ENCODE peak calls at places on chromosomes 12 and 14, in five cellular contexts. Y is IMR-90, B is H1, L is trophoblast cell, T is H9. U is an unnamed sample.

GRCh38 chr12:98595152-98595988 is 1.9 kb downstream of the SLC25A3 start:
- DNase-seq in B (peak), Y (peak), T (no peak), L (peak), U (no peak)

GRCh38 chr12:31732926-31733548 is 4.2 kb upstream of the AMN1 start:
- DNase-seq in Y (peak), T (peak), B (peak), L (peak), U (no peak)

GRCh38 chr14:72863216-72864006 is 30.5 kb downstream of the DPF3 start:
- DNase-seq in L (no peak), B (no peak), Y (no peak), T (no peak), U (no peak)

GRCh38 chr14:22536853-22537338 is 52.1 kb downstream of the DAD1 start:
- DNase-seq in L (peak), T (no peak), B (no peak), Y (peak), U (no peak)

GRCh38 chr12:18320036-18320617 is 58.8 kb downstream of the PIK3C2G start:
- DNase-seq in B (no peak), T (peak), Y (peak), L (peak), U (peak)

GRCh38 chr14:104845033-104845666 is 19.9 kb upstream of the CEP170B start:
- DNase-seq in T (no peak), L (no peak), B (no peak), Y (no peak), U (no peak)

GRCh38 chr14:86091811-86092210 is 561.9 kb downstream of the FLRT2 start:
- DNase-seq in L (no peak), T (no peak), Y (peak), B (no peak), U (no peak)

GRCh38 chr14:37343307-37344094 is 145.8 kb downstream of the MIPOL1 start:
- DNase-seq in Y (peak), B (no peak), L (no peak), T (no peak), U (no peak)

DNA sequence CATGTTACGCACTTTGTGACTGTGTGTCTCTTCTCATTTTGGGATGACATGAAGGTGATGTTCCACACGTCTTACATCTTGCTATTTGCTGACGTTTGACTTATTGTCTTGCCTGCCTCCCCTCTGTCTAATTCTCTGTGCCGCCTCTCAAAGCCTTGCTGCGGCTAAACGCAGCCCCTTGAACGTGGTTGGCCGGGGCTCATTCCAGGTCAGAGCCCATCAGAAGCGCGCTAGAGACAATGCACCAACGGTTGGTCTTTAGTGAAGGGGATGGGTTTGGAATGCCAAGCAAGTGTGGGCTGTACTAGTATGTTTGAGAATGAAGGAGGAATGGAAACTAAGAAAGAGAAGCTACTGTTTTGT is 45.0 kb downstream of the WDR20 start:
- DNase-seq in Y (no peak), T (no peak), B (no peak), L (no peak), U (peak)
- H2AK5ac ChIP-seq in Y (peak), T (no peak), B (no peak), L (no peak), U (no peak)

GRCh38 chr12:50620050-50620974 is 115.5 kb downstream of the DIP2B start:
- DNase-seq in T (no peak), B (no peak), Y (peak), L (peak), U (peak)
- H3K27ac ChIP-seq in T (peak), B (no peak), Y (peak), L (peak), U (peak)

DNA sequence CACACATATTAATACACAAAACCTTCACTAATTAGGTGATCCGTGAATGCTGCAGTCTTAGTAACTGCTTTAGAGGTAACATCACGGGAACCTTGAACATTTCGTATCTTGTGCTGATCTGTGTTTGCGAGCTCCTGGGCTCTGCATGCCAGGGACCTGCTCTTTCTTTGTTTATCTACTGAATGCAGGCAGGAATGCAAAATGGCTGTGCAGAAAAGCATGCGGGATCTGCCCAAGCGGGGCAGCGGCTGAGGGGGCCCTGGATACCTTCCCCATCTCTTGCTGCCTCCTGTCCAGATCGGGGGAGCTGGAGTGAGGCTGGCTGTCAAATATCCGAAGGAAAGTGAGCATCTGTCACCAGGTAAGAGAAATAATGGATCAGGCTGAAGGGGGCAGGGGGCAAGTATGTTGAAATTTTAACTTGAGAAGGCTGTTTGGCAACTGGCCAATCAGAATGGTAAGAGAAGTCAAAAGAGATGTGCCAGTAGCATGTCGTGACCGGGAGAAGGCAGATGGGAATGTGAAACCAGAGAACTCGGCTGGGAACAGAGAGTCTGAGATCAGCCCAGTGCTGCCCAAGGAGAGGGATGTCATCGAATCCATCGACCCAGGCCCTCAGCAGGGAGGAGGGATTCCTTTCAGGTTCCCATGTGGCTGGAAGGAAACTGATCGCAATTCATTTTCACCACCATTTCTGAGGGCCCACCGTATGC is 191.3 kb downstream of the TTC7B start:
- DNase-seq in L (peak), T (peak), Y (peak), B (no peak), U (no peak)
- H2AK5ac ChIP-seq in L (no peak), T (no peak), Y (peak), B (peak), U (no peak)

DNA sequence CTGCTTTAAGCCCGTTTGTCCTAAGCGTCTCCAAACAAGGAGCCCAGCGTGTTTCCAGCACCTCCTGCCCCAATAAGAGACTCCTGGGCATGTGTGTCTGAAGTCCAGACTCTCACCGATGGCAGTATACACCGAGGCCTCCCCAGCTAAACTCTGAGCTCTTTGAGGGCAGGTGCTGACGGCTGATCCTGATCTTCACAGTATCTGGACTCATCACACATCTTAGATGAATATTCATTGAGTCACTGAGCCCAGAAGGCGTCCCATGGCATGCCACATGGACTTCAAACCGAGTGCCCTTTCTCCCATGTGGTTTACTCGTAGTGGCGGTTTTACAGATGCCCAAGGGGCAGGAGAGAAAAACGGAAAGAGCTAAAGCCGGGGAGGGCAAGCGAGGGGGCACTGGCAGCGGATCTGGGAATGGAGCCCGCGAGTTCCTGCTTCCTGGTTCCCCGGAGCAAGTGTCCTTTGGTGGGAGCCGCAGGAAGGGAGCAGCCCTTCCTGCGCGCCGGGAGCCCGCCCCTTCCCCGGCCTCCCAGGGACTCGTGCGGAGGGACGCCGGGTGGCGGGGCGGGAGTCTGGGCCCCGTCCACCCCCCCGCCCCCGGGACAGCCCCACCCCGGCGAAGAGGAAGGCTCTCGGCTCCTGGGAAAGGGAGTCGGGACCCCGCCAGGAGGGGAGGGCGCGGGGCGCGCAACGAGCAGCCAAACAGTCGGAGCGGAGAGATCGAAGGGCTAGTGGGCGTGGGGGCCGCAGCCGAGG is 584 bp upstream of the TEAD4 start:
- DNase-seq in L (peak), T (peak), Y (peak), B (peak), U (peak)
- H3K27ac ChIP-seq in L (peak), T (peak), Y (peak), B (peak), U (peak)

GRCh38 chr12:93181396-93181965 is 196.2 kb upstream of the NUDT4 start:
- DNase-seq in L (no peak), Y (no peak), B (no peak), T (no peak), U (no peak)
- H2AK5ac ChIP-seq in L (no peak), Y (peak), B (no peak), T (no peak), U (no peak)